ENCODE peak calls at places on chromosomes 11 and 22, in seven cellular contexts. O, V, N, A, D, Q and G are unnamed samples.

GRCh38 chr11:75022759-75023396 is 34.1 kb downstream of the NEU3 start:
- DNase-seq in O (peak; percentile 85), V (peak; percentile 68), N (peak; percentile 93), A (peak; percentile 82), D (peak; percentile 83), Q (peak; percentile 65), G (peak; percentile 96)

GRCh38 chr11:32302826-32303225 is 132.5 kb downstream of the WT1 start:
- DNase-seq in O (no peak), V (no peak), N (no peak), A (no peak), D (no peak), Q (no peak), G (no peak)

GRCh38 chr11:18522388-18522787 is 4.4 kb downstream of the TSG101 start:
- DNase-seq in O (peak; percentile 25), V (no peak), N (no peak), A (peak; percentile 9), D (peak; percentile 30), Q (no peak), G (peak; percentile 45)

GRCh38 chr11:128884703-128885338 is 6.3 kb upstream of the KCNJ5 start:
- DNase-seq in O (peak; percentile 61), V (peak; percentile 54), N (peak; percentile 93), A (peak; percentile 73), D (peak; percentile 69), Q (peak; percentile 83), G (peak; percentile 88)

GRCh38 chr11:94141511-94142307 is 13.1 kb downstream of the PANX1 start:
- DNase-seq in O (no peak), V (no peak), N (peak; percentile 79), A (peak; percentile 25), D (no peak), Q (no peak), G (peak; percentile 66)

GRCh38 chr22:24155597-24156145 is 25.6 kb upstream of the SUSD2 start:
- DNase-seq in O (no peak), V (peak; percentile 72), N (peak; percentile 51), A (peak; percentile 80), D (peak; percentile 93), Q (peak; percentile 61), G (peak; percentile 83)

GRCh38 chr11:70508231-70508480 is 109.8 kb downstream of the CTTN start:
- DNase-seq in O (no peak), V (no peak), N (no peak), A (no peak), D (no peak), Q (no peak), G (no peak)

GRCh38 chr11:111449696-111450479 is 62.3 kb downstream of the BTG4 start:
- DNase-seq in O (no peak), V (no peak), N (no peak), A (no peak), D (no peak), Q (no peak), G (peak; percentile 17)

GRCh38 chr11:120590472-120590871 is 78.9 kb downstream of the GRIK4 start:
- DNase-seq in O (peak; percentile 23), V (peak; percentile 65), N (no peak), A (no peak), D (peak; percentile 28), Q (no peak), G (no peak)

GRCh38 chr11:77379253-77379652 is 77.8 kb upstream of the GDPD4 start:
- DNase-seq in O (no peak), V (peak; percentile 73), N (peak; percentile 76), A (no peak), D (peak; percentile 11), Q (no peak), G (no peak)

GRCh38 chr11:71495286-71496090 is 31.6 kb upstream of the KRTAP5-7 start:
- DNase-seq in O (no peak), V (no peak), N (no peak), A (no peak), D (no peak), Q (no peak), G (no peak)

GRCh38 chr22:35685731-35686130 is 31.9 kb upstream of the APOL5 start:
- DNase-seq in O (no peak), V (peak; percentile 49), N (no peak), A (no peak), D (no peak), Q (no peak), G (no peak)

GRCh38 chr11:16612801-16613400 is 125.5 kb upstream of the C11orf58 start:
- DNase-seq in O (no peak), V (peak; percentile 11), N (no peak), A (peak; percentile 53), D (peak; percentile 14), Q (no peak), G (peak; percentile 63)
- H3K9ac ChIP-seq in O (peak overlapping the region; percentile 78), V (no peak overlapping the region), N (no peak overlapping the region), A (no peak overlapping the region), D (no peak overlapping the region), Q (no peak overlapping the region), G (no peak overlapping the region)

GRCh38 chr22:25281675-25282345 is 62.4 kb downstream of the CRYBB2 start:
- DNase-seq in O (no peak), V (no peak), N (no peak), A (peak; percentile 47), D (no peak), Q (no peak), G (peak; percentile 68)
- H3K9ac ChIP-seq in O (no peak overlapping the region), V (no peak overlapping the region), N (no peak overlapping the region), A (no peak overlapping the region), D (no peak overlapping the region), Q (no peak overlapping the region), G (no peak overlapping the region)

DNA sequence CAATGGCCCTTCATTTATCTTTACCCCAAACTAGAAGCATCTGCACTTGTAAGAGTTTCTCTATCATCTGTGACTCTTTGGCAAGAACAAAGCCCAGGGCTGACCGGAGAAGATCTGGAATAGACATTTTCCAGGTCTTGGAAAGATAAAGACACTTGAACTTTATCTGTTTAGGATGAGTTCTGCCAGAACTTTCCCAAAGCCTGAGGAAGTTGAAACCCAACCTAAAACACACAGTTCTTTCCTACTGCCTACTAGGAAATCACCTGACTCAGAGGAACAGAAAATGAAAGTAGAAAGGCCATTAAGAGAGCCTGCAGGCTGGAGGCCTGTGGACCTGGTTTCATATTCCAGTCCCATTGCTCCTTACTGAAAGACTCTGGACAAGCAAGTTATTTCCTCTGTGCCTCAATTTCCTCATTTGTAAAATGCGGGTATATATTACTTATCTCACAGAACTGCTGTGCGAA is 1.4 kb downstream of the UBE2L6 start:
- DNase-seq in O (no peak), V (peak; percentile 45), N (peak; percentile 41), A (no peak), D (peak; percentile 73), Q (peak; percentile 76), G (no peak)
- H3K9ac ChIP-seq in O (no peak overlapping the region), V (no peak overlapping the region), N (no peak overlapping the region), A (no peak overlapping the region), D (peak overlapping the region; percentile 86), Q (peak overlapping the region; percentile 39), G (no peak overlapping the region)

DNA sequence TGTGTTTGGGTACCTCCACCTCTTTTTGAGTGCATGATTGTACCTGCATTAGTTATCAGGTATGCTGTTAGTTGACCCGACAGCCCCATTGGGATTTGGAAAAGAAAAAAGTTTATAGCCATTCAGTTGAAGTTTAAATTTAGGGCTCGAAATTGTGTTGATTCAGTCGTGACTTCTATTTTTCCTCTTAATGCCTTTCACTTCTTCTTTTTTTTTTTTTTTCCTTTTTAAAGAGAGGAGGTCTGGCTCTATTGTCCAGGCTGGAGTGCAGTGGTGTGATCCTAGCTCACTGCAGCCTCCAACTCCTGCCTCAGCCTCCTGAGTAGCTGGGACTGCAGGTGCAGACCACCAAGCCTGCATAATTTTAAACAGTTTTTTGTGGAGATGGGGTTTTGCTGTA is 2.3 kb downstream of the STT3A start:
- DNase-seq in O (no peak), V (no peak), N (no peak), A (no peak), D (no peak), Q (no peak), G (no peak)
- H3K9ac ChIP-seq in O (peak overlapping the region; percentile 29), V (no peak overlapping the region), N (no peak overlapping the region), A (no peak overlapping the region), D (no peak overlapping the region), Q (no peak overlapping the region), G (no peak overlapping the region)

GRCh38 chr11:102110761-102111010 is 439 bp downstream of the YAP1 start:
- DNase-seq in O (no peak), V (no peak), N (no peak), A (no peak), D (no peak), Q (no peak), G (no peak)

GRCh38 chr11:102111011-102111786 is 952 bp downstream of the YAP1 start:
- DNase-seq in O (no peak), V (peak; percentile 84), N (peak; percentile 79), A (peak; percentile 93), D (peak; percentile 89), Q (peak; percentile 34), G (peak; percentile 97)

GRCh38 chr11:102114032-102114431 is 3.8 kb downstream of the YAP1 start:
- DNase-seq in O (no peak), V (no peak), N (no peak), A (no peak), D (peak; percentile 32), Q (no peak), G (peak; percentile 53)

GRCh38 chr11:102111787-102112653 is 1.8 kb downstream of the YAP1 start:
- DNase-seq in O (no peak), V (peak; percentile 90), N (peak; percentile 98), A (peak; percentile 60), D (peak; percentile 92), Q (no peak), G (no peak)

GRCh38 chr11:102112654-102112926 is 2.3 kb downstream of the YAP1 start:
- DNase-seq in O (no peak), V (no peak), N (peak; percentile 23), A (no peak), D (no peak), Q (no peak), G (no peak)
- H3K9ac ChIP-seq in O (no peak overlapping the region), V (peak overlapping the region; percentile 39), N (peak overlapping the region; percentile 89), A (peak overlapping the region; percentile 57), D (peak overlapping the region; percentile 92), Q (no peak overlapping the region), G (peak overlapping the region; percentile 97)

DNA sequence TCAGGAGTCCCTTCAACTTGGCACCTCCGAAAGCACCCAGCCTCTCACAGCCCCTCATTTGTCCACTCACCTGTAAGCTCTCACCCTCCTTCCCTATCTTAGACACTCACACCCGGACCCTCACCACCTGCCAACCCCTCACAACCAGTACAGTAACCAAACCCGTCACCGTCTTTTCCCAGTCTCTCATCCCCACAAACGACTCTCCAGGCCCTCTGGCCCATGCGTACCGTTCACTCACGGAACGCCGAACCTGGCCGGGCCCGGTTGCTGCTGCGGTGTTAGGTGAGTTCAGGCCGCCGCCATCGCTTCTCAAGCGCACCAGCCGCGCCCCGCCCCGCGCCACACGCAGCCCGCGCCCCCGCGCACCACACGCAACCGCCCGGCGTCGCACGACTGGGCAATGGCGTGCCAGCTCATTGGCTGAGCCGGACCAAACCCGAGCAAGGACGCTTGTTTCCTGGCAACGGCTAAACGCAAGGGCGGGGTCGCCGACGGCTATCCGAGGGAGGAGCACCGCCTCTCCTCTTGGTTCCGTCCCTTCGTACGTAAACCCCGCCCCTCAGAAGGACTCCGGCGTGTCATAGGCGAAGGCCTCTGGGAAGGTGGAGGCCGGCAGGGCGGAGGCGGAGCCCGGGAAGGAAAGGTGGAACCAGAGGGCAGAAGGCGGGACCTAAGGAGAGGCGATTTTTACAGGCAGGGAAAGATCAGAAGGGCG is at the start of gene FHIP1B:
- DNase-seq in O (peak; percentile 96), V (peak; percentile 100), N (peak; percentile 99), A (peak; percentile 100), D (peak; percentile 100), Q (peak; percentile 99), G (peak; percentile 100)
- H3K9ac ChIP-seq in O (peak within 1 kb of the TSS; percentile 94), V (peak within 1 kb of the TSS; percentile 80), N (peak within 1 kb of the TSS; percentile 91), A (peak within 1 kb of the TSS; percentile 67), D (peak within 1 kb of the TSS; percentile 98), Q (peak within 1 kb of the TSS; percentile 85), G (peak within 1 kb of the TSS; percentile 71)